ENCODE peak calls at places on chromosomes 13 and 19, in five cellular contexts. X is EL, O is M059J, N is left cardiac atrium, Q is trophoblast cell. P is an unnamed sample.

GRCh38 chr13:80116107-80116506 is 224.8 kb downstream of the SPRY2 start:
- DNase-seq in X (peak; percentile 68), O (peak; percentile 43), N (no peak), Q (no peak), P (no peak)

GRCh38 chr13:28376604-28377003 is 118.3 kb downstream of the FLT1 start:
- DNase-seq in X (no peak), O (no peak), N (no peak), Q (no peak), P (no peak)

GRCh38 chr13:99425485-99426341 is 75.6 kb upstream of the TM9SF2 start:
- DNase-seq in X (no peak), O (no peak), N (no peak), Q (no peak), P (no peak)

GRCh38 chr13:51734786-51735185 is 69.2 kb downstream of the DHRS12 start:
- DNase-seq in X (peak; percentile 62), O (peak; percentile 65), N (no peak), Q (peak; percentile 66), P (no peak)

GRCh38 chr13:113053801-113054604 is 51.6 kb upstream of the F7 start:
- DNase-seq in X (no peak), O (no peak), N (peak; percentile 13), Q (no peak), P (no peak)

GRCh38 chr13:90299238-90299637 is 1048.2 kb upstream of the MIR17HG start:
- DNase-seq in X (no peak), O (no peak), N (no peak), Q (no peak), P (no peak)

GRCh38 chr13:42876810-42877550 is 95.6 kb downstream of the FAM216B start:
- DNase-seq in X (peak; percentile 54), O (peak; percentile 75), N (no peak), Q (peak; percentile 63), P (no peak)

GRCh38 chr19:33277434-33277833 is 24.9 kb downstream of the CEBPA start:
- DNase-seq in X (no peak), O (no peak), N (no peak), Q (no peak), P (no peak)

GRCh38 chr19:5264453-5264852 is 76.2 kb downstream of the PTPRS start:
- DNase-seq in X (no peak), O (no peak), N (no peak), Q (no peak), P (no peak)

GRCh38 chr19:49863254-49863934 is 4.0 kb downstream of the PNKP start:
- DNase-seq in X (no peak), O (no peak), N (no peak), Q (no peak), P (no peak)

GRCh38 chr19:46841458-46842083 is 9.1 kb downstream of the AP2S1 start:
- DNase-seq in X (peak; percentile 86), O (peak; percentile 88), N (peak; percentile 77), Q (peak; percentile 74), P (peak; percentile 59)

GRCh38 chr13:110705356-110705825 is 525 bp downstream of the CARS2 start:
- DNase-seq in X (no peak), O (no peak), N (no peak), Q (peak; percentile 25), P (no peak)

GRCh38 chr13:45718992-45719391 is 16.9 kb downstream of the CBY2 start:
- DNase-seq in X (peak; percentile 70), O (peak; percentile 68), N (no peak), Q (no peak), P (no peak)

GRCh38 chr19:18119243-18120105 is 21.9 kb downstream of the MAST3 start:
- DNase-seq in X (no peak), O (no peak), N (no peak), Q (no peak), P (no peak)

GRCh38 chr13:21686761-21687391 is 16.0 kb downstream of the FGF9 start:
- DNase-seq in X (no peak), O (no peak), N (no peak), Q (no peak), P (no peak)

GRCh38 chr19:49339364-49340068 is 4.3 kb downstream of the CD37 start:
- DNase-seq in X (peak; percentile 56), O (peak; percentile 75), N (peak; percentile 92), Q (peak; percentile 74), P (no peak)

GRCh38 chr19:44779150-44779549 is 1.5 kb downstream of the CBLC start:
- DNase-seq in X (no peak), O (no peak), N (no peak), Q (no peak), P (no peak)

GRCh38 chr19:19782783-19783182 is 38.8 kb downstream of the ZNF506 start:
- DNase-seq in X (no peak), O (no peak), N (no peak), Q (no peak), P (no peak)

GRCh38 chr19:6534451-6535093 is 3.7 kb downstream of the TNFSF9 start:
- DNase-seq in X (no peak), O (no peak), N (no peak), Q (no peak), P (no peak)

GRCh38 chr19:16367269-16367683 is 42.6 kb downstream of the KLF2 start:
- DNase-seq in X (no peak), O (no peak), N (no peak), Q (no peak), P (no peak)

GRCh38 chr13:53170910-53171309 is 142.3 kb downstream of the OLFM4 start:
- DNase-seq in X (no peak), O (no peak), N (no peak), Q (no peak), P (no peak)

GRCh38 chr13:112475889-112476288 is 99.7 kb downstream of the SPACA7 start:
- DNase-seq in X (no peak), O (no peak), N (no peak), Q (no peak), P (no peak)

GRCh38 chr13:66402546-66402945 is 827.6 kb downstream of the PCDH9 start:
- DNase-seq in X (no peak), O (no peak), N (no peak), Q (no peak), P (no peak)

GRCh38 chr19:45376045-45376724 is 5.8 kb upstream of the ERCC2 start:
- DNase-seq in X (peak; percentile 100), O (peak; percentile 99), N (peak; percentile 64), Q (peak; percentile 17), P (peak; percentile 97)

GRCh38 chr13:52395704-52396103 is 10.3 kb downstream of the THSD1 start:
- DNase-seq in X (no peak), O (no peak), N (no peak), Q (no peak), P (no peak)

GRCh38 chr19:45472557-45473365 is 5.0 kb downstream of the FOSB start:
- DNase-seq in X (no peak), O (peak; percentile 50), N (no peak), Q (peak; percentile 82), P (no peak)

GRCh38 chr19:51688665-51689571 is 4.2 kb upstream of the SPACA6 start:
- DNase-seq in X (peak; percentile 95), O (peak; percentile 95), N (peak; percentile 93), Q (peak; percentile 87), P (peak; percentile 82)

GRCh38 chr19:2361259-2362038 is 1.4 kb downstream of the TMPRSS9 start:
- DNase-seq in X (no peak), O (no peak), N (no peak), Q (no peak), P (no peak)

GRCh38 chr13:77919351-77920294 is 992 bp upstream of the EDNRB start:
- DNase-seq in X (peak; percentile 3), O (no peak), N (peak; percentile 76), Q (peak; percentile 57), P (no peak)

GRCh38 chr19:50178859-50179537 is 15.9 kb upstream of the IZUMO2 start:
- DNase-seq in X (peak; percentile 12), O (peak; percentile 63), N (no peak), Q (no peak), P (no peak)

GRCh38 chr19:32595491-32595890 is 14.5 kb downstream of the PDCD5 start:
- DNase-seq in X (no peak), O (no peak), N (no peak), Q (no peak), P (no peak)

GRCh38 chr13:25042141-25042540 is 53.8 kb upstream of the PABPC3 start:
- DNase-seq in X (no peak), O (no peak), N (no peak), Q (no peak), P (no peak)

GRCh38 chr19:29323972-29324680 is 111.2 kb upstream of the UQCRFS1 start:
- DNase-seq in X (no peak), O (no peak), N (no peak), Q (no peak), P (no peak)

GRCh38 chr19:2327773-2328400 is 499 bp downstream of the LSM7 start:
- DNase-seq in X (peak; percentile 92), O (peak; percentile 81), N (no peak), Q (peak; percentile 59), P (peak; percentile 83)

GRCh38 chr19:33810821-33811220 is 14.2 kb downstream of the KCTD15 start:
- DNase-seq in X (no peak), O (no peak), N (peak; percentile 4), Q (no peak), P (no peak)

GRCh38 chr19:28313633-28314032 is 899.3 kb downstream of the UQCRFS1 start:
- DNase-seq in X (peak; percentile 34), O (no peak), N (peak; percentile 29), Q (no peak), P (peak; percentile 84)

GRCh38 chr19:43224855-43225253 is 19.4 kb upstream of the PSG4 start:
- DNase-seq in X (peak; percentile 21), O (peak; percentile 75), N (no peak), Q (peak; percentile 26), P (no peak)

GRCh38 chr13:46035066-46035465 is 17.5 kb downstream of the ZC3H13 start:
- DNase-seq in X (no peak), O (no peak), N (no peak), Q (no peak), P (no peak)

GRCh38 chr13:112929778-112930055 is 39.3 kb upstream of the MCF2L start:
- DNase-seq in X (no peak), O (no peak), N (no peak), Q (no peak), P (no peak)

P was measured in RCC 7860.